ENCODE peak calls at places on chromosomes 11 and 22, in five cellular contexts. L is HCT116; T is CD8-positive, alpha-beta T cell; D is A549; W is pancreas. V is an unnamed sample.

GRCh38 chr11:75344186-75344585 is 7.3 kb downstream of the ARRB1 start:
- DNase-seq in W (no peak), D (no peak), T (no peak), L (no peak), V (no peak)

GRCh38 chr11:12778506-12778905 is 104.3 kb downstream of the TEAD1 start:
- DNase-seq in D (no peak), W (no peak), T (no peak), L (no peak), V (no peak)

GRCh38 chr22:20648306-20648903 is 125.5 kb upstream of the SERPIND1 start:
- DNase-seq in T (no peak), D (no peak), L (no peak), W (no peak), V (no peak)

GRCh38 chr11:61610905-61611304 is 30.0 kb upstream of the SYT7 start:
- DNase-seq in L (no peak), T (no peak), W (no peak), D (no peak), V (no peak)

GRCh38 chr11:63840356-63841060 is 1.6 kb downstream of the MARK2 start:
- DNase-seq in L (no peak), W (no peak), D (no peak), T (no peak), V (no peak)

GRCh38 chr11:125379565-125380343 is 116.3 kb downstream of the FEZ1 start:
- DNase-seq in L (no peak), W (no peak), D (no peak), T (no peak), V (no peak)

GRCh38 chr11:134530826-134531225 is 118.8 kb upstream of the B3GAT1 start:
- DNase-seq in W (no peak), T (no peak), L (no peak), D (no peak), V (no peak)

GRCh38 chr11:134224710-134225662 is 515 bp downstream of the VPS26B start:
- DNase-seq in W (peak), D (peak), L (no peak), T (peak), V (peak)

GRCh38 chr11:4436424-4436823 is 12.7 kb upstream of the OR52K2 start:
- DNase-seq in T (no peak), W (no peak), D (no peak), L (no peak), V (no peak)

GRCh38 chr11:116827461-116827860 is 2.2 kb upstream of the APOC3 start:
- DNase-seq in W (no peak), L (no peak), D (no peak), T (no peak), V (no peak)

GRCh38 chr22:24996420-24996952 is 44.0 kb downstream of the KIAA1671 start:
- DNase-seq in L (peak), W (no peak), T (no peak), D (peak), V (peak)

GRCh38 chr11:65226103-65226442 is 35.7 kb upstream of the POLA2 start:
- DNase-seq in D (no peak), W (no peak), L (no peak), T (no peak), V (no peak)

GRCh38 chr11:113977701-113978100 is 2.8 kb downstream of the HTR3A start:
- DNase-seq in T (no peak), D (no peak), L (no peak), W (no peak), V (no peak)

GRCh38 chr22:36329217-36330078 is 58.3 kb downstream of the MYH9 start:
- DNase-seq in T (peak), D (peak), L (peak), W (no peak), V (peak)

GRCh38 chr22:21657361-21658118 is 8.3 kb upstream of the PPIL2 start:
- DNase-seq in T (peak), W (peak), L (peak), D (peak), V (peak)

GRCh38 chr11:91326280-91326679 is 898.3 kb upstream of the FAT3 start:
- DNase-seq in D (no peak), W (no peak), L (no peak), T (no peak), V (no peak)

GRCh38 chr11:130115218-130115617 is 44.4 kb upstream of the ST14 start:
- DNase-seq in D (no peak), L (no peak), T (no peak), W (no peak), V (no peak)

GRCh38 chr11:31805037-31805628 is 6.0 kb downstream of the PAX6 start:
- DNase-seq in D (no peak), W (no peak), T (no peak), L (no peak), V (no peak)

GRCh38 chr11:3147257-3147619 is 17.9 kb downstream of the OSBPL5 start:
- DNase-seq in W (no peak), T (no peak), D (no peak), L (no peak), V (no peak)
- H3K27ac ChIP-seq in W (no peak), T (no peak), D (no peak), L (no peak), V (peak)

DNA sequence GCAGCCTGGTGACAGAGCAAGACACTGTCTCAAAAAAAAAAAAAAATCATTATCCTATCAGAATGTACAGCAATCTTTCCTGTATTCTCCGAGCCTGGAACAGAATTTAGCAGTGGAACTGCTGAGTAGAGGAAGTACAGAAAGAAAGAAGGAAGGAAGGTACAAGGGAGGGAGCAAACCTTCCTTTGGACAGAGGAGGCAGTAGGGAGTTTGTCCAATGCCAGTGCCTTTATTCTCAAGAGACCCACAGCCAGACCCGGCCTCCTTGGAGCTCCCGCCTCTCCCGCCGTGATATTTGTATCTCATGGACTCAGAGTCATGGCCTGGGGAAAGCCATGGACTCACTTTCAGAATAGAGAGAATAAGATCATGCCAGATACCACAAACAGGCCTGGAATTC is 37.7 kb upstream of the LRRC55 start:
- DNase-seq in D (no peak), W (no peak), L (no peak), T (no peak), V (no peak)
- TF ChIP-seq CTCF in D (no peak), W (no peak), L (no peak), T (no peak), V (no peak)

GRCh38 chr11:46247664-46248063 is 29.8 kb upstream of the CREB3L1 start:
- DNase-seq in L (peak), T (peak), D (peak), W (peak), V (peak)

GRCh38 chr11:46243796-46244109 is 33.7 kb upstream of the CREB3L1 start:
- DNase-seq in D (no peak), W (no peak), T (no peak), L (no peak), V (no peak)

GRCh38 chr11:46247090-46247489 is 30.4 kb upstream of the CREB3L1 start:
- DNase-seq in L (no peak), D (no peak), T (no peak), W (no peak), V (peak)

GRCh38 chr11:46248270-46249102 is 29.0 kb upstream of the CREB3L1 start:
- DNase-seq in T (no peak), D (peak), W (no peak), L (peak), V (peak)

GRCh38 chr11:46246514-46246913 is 30.9 kb upstream of the CREB3L1 start:
- DNase-seq in D (no peak), L (no peak), W (no peak), T (no peak), V (no peak)
- H3K27ac ChIP-seq in D (peak), L (no peak), W (no peak), T (no peak), V (no peak)

GRCh38 chr11:111975076-111975806 is 38.1 kb downstream of the DIXDC1 start:
- DNase-seq in W (no peak), D (no peak), L (no peak), T (no peak), V (no peak)
- TF ChIP-seq CTCF in W (no peak), D (no peak), L (peak), T (no peak), V (no peak)

V was measured in RWPE1.